ENCODE peak calls at places on chromosomes 12 and 14, in four cellular contexts. One of them, this sample, is unnamed.

GRCh38 chr14:85867450-85867849 is 337.5 kb downstream of the FLRT2 start:
- DNase-seq in effector memory CD4-positive, alpha-beta T cell: no peak
- DNase-seq in WTC11: peak; percentile 20
- DNase-seq in fibroblast of lung: no peak
- DNase-seq in this sample: no peak

GRCh38 chr12:981176-981828 is 9.7 kb upstream of the ERC1 start:
- DNase-seq in effector memory CD4-positive, alpha-beta T cell: no peak
- DNase-seq in fibroblast of lung: no peak
- DNase-seq in WTC11: no peak
- DNase-seq in this sample: no peak

GRCh38 chr12:11510671-11511070 is 115.3 kb upstream of the PRB2 start:
- DNase-seq in effector memory CD4-positive, alpha-beta T cell: no peak
- DNase-seq in fibroblast of lung: no peak
- DNase-seq in WTC11: no peak
- DNase-seq in this sample: no peak

GRCh38 chr12:40208707-40209106 is 16.1 kb upstream of the LRRK2 start:
- DNase-seq in effector memory CD4-positive, alpha-beta T cell: no peak
- DNase-seq in fibroblast of lung: no peak
- DNase-seq in WTC11: no peak
- DNase-seq in this sample: no peak

GRCh38 chr12:12511895-12512674 is 50.6 kb downstream of the DUSP16 start:
- DNase-seq in WTC11: no peak
- DNase-seq in effector memory CD4-positive, alpha-beta T cell: no peak
- DNase-seq in fibroblast of lung: no peak
- DNase-seq in this sample: no peak

GRCh38 chr14:74660167-74660566 is 48.1 kb upstream of the LTBP2 start:
- DNase-seq in WTC11: no peak
- DNase-seq in fibroblast of lung: no peak
- DNase-seq in effector memory CD4-positive, alpha-beta T cell: no peak
- DNase-seq in this sample: no peak

GRCh38 chr14:58467575-58467974 is 40.1 kb downstream of the KIAA0586 start:
- DNase-seq in effector memory CD4-positive, alpha-beta T cell: no peak
- DNase-seq in fibroblast of lung: no peak
- DNase-seq in WTC11: no peak
- DNase-seq in this sample: no peak

GRCh38 chr14:64026600-64026999 is 173.8 kb downstream of the SYNE2 start:
- DNase-seq in effector memory CD4-positive, alpha-beta T cell: no peak
- DNase-seq in WTC11: no peak
- DNase-seq in fibroblast of lung: no peak
- DNase-seq in this sample: no peak

GRCh38 chr12:6592087-6592486 is 15.1 kb downstream of the CHD4 start:
- DNase-seq in effector memory CD4-positive, alpha-beta T cell: no peak
- DNase-seq in WTC11: no peak
- DNase-seq in fibroblast of lung: no peak
- DNase-seq in this sample: no peak

GRCh38 chr12:101243616-101244015 is 33.6 kb upstream of the SLC5A8 start:
- DNase-seq in WTC11: no peak
- DNase-seq in effector memory CD4-positive, alpha-beta T cell: no peak
- DNase-seq in fibroblast of lung: no peak
- DNase-seq in this sample: no peak

GRCh38 chr12:132395908-132396305 is 66.5 kb upstream of the GALNT9 start:
- DNase-seq in WTC11: no peak
- DNase-seq in effector memory CD4-positive, alpha-beta T cell: no peak
- DNase-seq in fibroblast of lung: no peak
- DNase-seq in this sample: no peak

GRCh38 chr12:11648514-11649412 is 711 bp upstream of the ETV6 start:
- DNase-seq in WTC11: peak; percentile 70
- DNase-seq in effector memory CD4-positive, alpha-beta T cell: peak; percentile 64
- DNase-seq in fibroblast of lung: peak; percentile 86
- DNase-seq in this sample: peak; percentile 63

GRCh38 chr12:53299454-53300180 is at the start of gene MYG1:
- DNase-seq in effector memory CD4-positive, alpha-beta T cell: peak; percentile 81
- DNase-seq in fibroblast of lung: peak; percentile 93
- DNase-seq in WTC11: peak; percentile 89
- DNase-seq in this sample: peak; percentile 84

GRCh38 chr12:71846322-71846940 is 6.9 kb downstream of the TBC1D15 start:
- DNase-seq in fibroblast of lung: peak; percentile 52
- DNase-seq in effector memory CD4-positive, alpha-beta T cell: no peak
- DNase-seq in WTC11: no peak
- DNase-seq in this sample: no peak

GRCh38 chr14:71354801-71355200 is 447.5 kb downstream of the PCNX1 start:
- DNase-seq in effector memory CD4-positive, alpha-beta T cell: no peak
- DNase-seq in fibroblast of lung: peak; percentile 8
- DNase-seq in WTC11: no peak
- DNase-seq in this sample: no peak

GRCh38 chr12:2891240-2892053 is 756 bp downstream of the TULP3 start:
- DNase-seq in effector memory CD4-positive, alpha-beta T cell: no peak
- DNase-seq in fibroblast of lung: peak; percentile 70
- DNase-seq in WTC11: peak; percentile 54
- DNase-seq in this sample: peak; percentile 26

GRCh38 chr12:31558521-31558920 is 32.4 kb downstream of the DENND5B start:
- DNase-seq in fibroblast of lung: peak; percentile 74
- DNase-seq in WTC11: no peak
- DNase-seq in effector memory CD4-positive, alpha-beta T cell: no peak
- DNase-seq in this sample: no peak

GRCh38 chr12:49767333-49767732 is 26.0 kb downstream of the TMBIM6 start:
- DNase-seq in effector memory CD4-positive, alpha-beta T cell: no peak
- DNase-seq in fibroblast of lung: no peak
- DNase-seq in WTC11: no peak
- DNase-seq in this sample: no peak

GRCh38 chr12:85462888-85463287 is 182.9 kb downstream of the ALX1 start:
- DNase-seq in WTC11: no peak
- DNase-seq in fibroblast of lung: no peak
- DNase-seq in effector memory CD4-positive, alpha-beta T cell: no peak
- DNase-seq in this sample: no peak

GRCh38 chr12:44193281-44193680 is 357.4 kb downstream of the TMEM117 start:
- DNase-seq in fibroblast of lung: no peak
- DNase-seq in effector memory CD4-positive, alpha-beta T cell: no peak
- DNase-seq in WTC11: no peak
- DNase-seq in this sample: no peak

This sample was measured in activated CD4-positive, alpha-beta T cell treated with anti-CD3 and anti-CD28 coated beads, Interleukin-2, amount 50 U/mL, for 48 hours.